ENCODE peak calls at places on chromosomes 16 and 17, in six cellular contexts. G is SK-N-DZ; L is caudate nucleus; D is RCC 7860; Z is stimulated activated CD4-positive, alpha-beta T cell treated with anti-CD3 and anti-CD28 coated beads, Interleukin-2, amount 100 ng/mL, for 24 hours; V is tibial nerve. X is an unnamed sample.

GRCh38 chr16:66271074-66272060 is 95.1 kb upstream of the CDH5 start:
- DNase-seq in G (no peak), L (no peak), D (no peak), Z (no peak), V (no peak), X (no peak)

GRCh38 chr17:62714016-62714777 is 86.7 kb downstream of the MRC2 start:
- DNase-seq in G (no peak), L (no peak), D (no peak), Z (no peak), V (no peak), X (no peak)

GRCh38 chr17:46264456-46265198 is 30.3 kb upstream of the LRRC37A start:
- DNase-seq in G (no peak), L (no peak), D (peak), Z (no peak), V (no peak), X (no peak)

GRCh38 chr17:17824119-17824779 is 12.5 kb downstream of the SREBF1 start:
- DNase-seq in G (peak), L (no peak), D (no peak), Z (peak), V (no peak), X (no peak)

GRCh38 chr16:3173892-3174617 is 13.9 kb upstream of the OR1F1 start:
- DNase-seq in G (peak), L (no peak), D (peak), Z (peak), V (no peak), X (peak)

GRCh38 chr17:57112994-57113393 is 27.9 kb downstream of the AKAP1 start:
- DNase-seq in G (no peak), L (no peak), D (no peak), Z (no peak), V (no peak), X (no peak)

GRCh38 chr17:31275126-31275525 is 21.9 kb downstream of the OMG start:
- DNase-seq in G (no peak), L (no peak), D (no peak), Z (no peak), V (no peak), X (no peak)

GRCh38 chr16:69613283-69614154 is 47.8 kb downstream of the NFAT5 start:
- DNase-seq in G (no peak), L (no peak), D (no peak), Z (no peak), V (no peak), X (no peak)

GRCh38 chr17:60610481-60610880 is 10.5 kb downstream of the PPM1D start:
- DNase-seq in G (no peak), L (no peak), D (no peak), Z (no peak), V (no peak), X (no peak)

GRCh38 chr16:27199747-27200146 is 3.6 kb upstream of the KDM8 start:
- DNase-seq in G (no peak), L (no peak), D (no peak), Z (no peak), V (no peak), X (peak)

GRCh38 chr17:64150237-64151015 is 20.5 kb upstream of the ERN1 start:
- DNase-seq in G (no peak), L (no peak), D (no peak), Z (no peak), V (peak), X (no peak)

GRCh38 chr17:56913000-56913866 is 616 bp downstream of the TRIM25 start:
- DNase-seq in G (no peak), L (no peak), D (peak), Z (no peak), V (no peak), X (peak)

GRCh38 chr16:62853887-62854286 is 817.6 kb upstream of the CDH8 start:
- DNase-seq in G (no peak), L (no peak), D (no peak), Z (no peak), V (no peak), X (no peak)

GRCh38 chr16:85663891-85664321 is 24.8 kb downstream of the GINS2 start:
- DNase-seq in G (no peak), L (no peak), D (no peak), Z (no peak), V (no peak), X (peak)

GRCh38 chr17:65020284-65020683 is 36.3 kb downstream of the GNA13 start:
- DNase-seq in G (no peak), L (no peak), D (no peak), Z (no peak), V (no peak), X (no peak)

GRCh38 chr17:76189741-76190140 is 48.7 kb upstream of the FOXJ1 start:
- DNase-seq in G (no peak), L (no peak), D (no peak), Z (no peak), V (no peak), X (no peak)

GRCh38 chr17:76791053-76791980 is 53.4 kb downstream of the MFSD11 start:
- DNase-seq in G (no peak), L (no peak), D (peak), Z (peak), V (no peak), X (peak)

GRCh38 chr16:19502395-19503131 is 19.3 kb downstream of the GDE1 start:
- DNase-seq in G (peak), L (no peak), D (peak), Z (peak), V (peak), X (peak)

GRCh38 chr17:13398091-13398490 is 203.6 kb downstream of the HS3ST3A1 start:
- DNase-seq in G (no peak), L (no peak), D (no peak), Z (no peak), V (no peak), X (no peak)

GRCh38 chr16:88437367-88437964 is 15.6 kb upstream of the ZFPM1 start:
- DNase-seq in G (peak), L (no peak), D (no peak), Z (peak), V (no peak), X (peak)

GRCh38 chr17:50464121-50464520 is 4.6 kb downstream of the CHAD start:
- DNase-seq in G (no peak), L (no peak), D (no peak), Z (no peak), V (no peak), X (no peak)